ENCODE peak calls at places on chromosomes 4 and X, in six cellular contexts. S is CD8-positive, alpha-beta T cell; F is Panc1; U is caudate nucleus; C is ovary; P is cardiac muscle cell. D is an unnamed sample.

GRCh38 chr4:155759372-155760252 is 791 bp downstream of the GUCY1B1 start:
- DNase-seq in C (peak), S (no peak), P (peak), F (no peak), U (no peak), D (no peak)

GRCh38 chr4:94307231-94307840 is 35.3 kb downstream of the HPGDS start:
- DNase-seq in P (peak), U (no peak), S (no peak), C (no peak), F (no peak), D (no peak)

GRCh38 chrX:124388562-124388961 is 42.2 kb downstream of the SH2D1A start:
- DNase-seq in F (peak), S (peak), P (peak), U (no peak), C (peak), D (peak)

GRCh38 chr4:117420966-117421365 is 335.6 kb upstream of the TRAM1L1 start:
- DNase-seq in C (no peak), S (no peak), U (no peak), P (no peak), F (no peak), D (no peak)

GRCh38 chr4:71389149-71389840 is 50.5 kb downstream of the SLC4A4 start:
- DNase-seq in F (no peak), C (no peak), S (no peak), P (no peak), U (no peak), D (peak)

GRCh38 chr4:152972821-152973613 is 36.9 kb downstream of the FHDC1 start:
- DNase-seq in P (no peak), F (no peak), U (no peak), S (no peak), C (peak), D (no peak)

GRCh38 chr4:140711910-140712309 is 44.3 kb downstream of the TBC1D9 start:
- DNase-seq in U (no peak), S (no peak), C (no peak), P (no peak), F (no peak), D (no peak)

GRCh38 chr4:164379694-164380093 is 374.2 kb upstream of the SMIM31 start:
- DNase-seq in F (no peak), U (no peak), C (no peak), P (no peak), S (no peak), D (no peak)

GRCh38 chrX:118347131-118347530 is 1.2 kb downstream of the WDR44 start:
- DNase-seq in F (no peak), P (peak), C (no peak), S (no peak), U (no peak), D (no peak)

GRCh38 chrX:9456250-9457074 is 8.4 kb upstream of the TBL1X start:
- DNase-seq in C (no peak), F (no peak), U (no peak), P (no peak), S (no peak), D (no peak)

GRCh38 chr4:87559090-87559837 is 30.1 kb upstream of the SPARCL1 start:
- DNase-seq in C (no peak), P (peak), S (peak), F (no peak), U (no peak), D (no peak)

GRCh38 chrX:19865567-19866363 is 21.6 kb downstream of the SH3KBP1 start:
- DNase-seq in F (no peak), U (no peak), S (no peak), P (no peak), C (no peak), D (no peak)

GRCh38 chrX:40095588-40096394 is 2.0 kb downstream of the BCOR start:
- DNase-seq in S (no peak), F (no peak), C (peak), U (no peak), P (no peak), D (peak)

GRCh38 chrX:131081772-131082755 is 23.9 kb downstream of the ARHGAP36 start:
- DNase-seq in P (no peak), S (no peak), C (no peak), U (no peak), F (no peak), D (no peak)

GRCh38 chrX:72498782-72499181 is 73.9 kb downstream of the HDAC8 start:
- DNase-seq in C (no peak), P (no peak), F (no peak), S (no peak), U (no peak), D (no peak)

GRCh38 chr4:79249879-79250503 is 75.9 kb downstream of the NAA11 start:
- DNase-seq in P (no peak), S (no peak), C (no peak), U (no peak), F (no peak), D (no peak)

GRCh38 chrX:56802921-56803848 is 74.1 kb downstream of the NBDY start:
- DNase-seq in U (peak), P (peak), S (peak), F (peak), C (peak), D (peak)

GRCh38 chr4:127881565-127881869 is 824 bp downstream of the PLK4 start:
- DNase-seq in C (no peak), F (no peak), P (no peak), S (no peak), U (no peak), D (no peak)

GRCh38 chrX:17005712-17006372 is 59.4 kb downstream of the REPS2 start:
- DNase-seq in P (no peak), F (no peak), S (no peak), U (no peak), C (no peak), D (no peak)

GRCh38 chr4:176321589-176321988 is 1.8 kb downstream of the SPCS3 start:
- DNase-seq in P (no peak), S (no peak), U (no peak), C (no peak), F (no peak), D (no peak)
- H3K27ac ChIP-seq in P (no peak), S (no peak), U (no peak), C (no peak), F (peak), D (no peak)

DNA sequence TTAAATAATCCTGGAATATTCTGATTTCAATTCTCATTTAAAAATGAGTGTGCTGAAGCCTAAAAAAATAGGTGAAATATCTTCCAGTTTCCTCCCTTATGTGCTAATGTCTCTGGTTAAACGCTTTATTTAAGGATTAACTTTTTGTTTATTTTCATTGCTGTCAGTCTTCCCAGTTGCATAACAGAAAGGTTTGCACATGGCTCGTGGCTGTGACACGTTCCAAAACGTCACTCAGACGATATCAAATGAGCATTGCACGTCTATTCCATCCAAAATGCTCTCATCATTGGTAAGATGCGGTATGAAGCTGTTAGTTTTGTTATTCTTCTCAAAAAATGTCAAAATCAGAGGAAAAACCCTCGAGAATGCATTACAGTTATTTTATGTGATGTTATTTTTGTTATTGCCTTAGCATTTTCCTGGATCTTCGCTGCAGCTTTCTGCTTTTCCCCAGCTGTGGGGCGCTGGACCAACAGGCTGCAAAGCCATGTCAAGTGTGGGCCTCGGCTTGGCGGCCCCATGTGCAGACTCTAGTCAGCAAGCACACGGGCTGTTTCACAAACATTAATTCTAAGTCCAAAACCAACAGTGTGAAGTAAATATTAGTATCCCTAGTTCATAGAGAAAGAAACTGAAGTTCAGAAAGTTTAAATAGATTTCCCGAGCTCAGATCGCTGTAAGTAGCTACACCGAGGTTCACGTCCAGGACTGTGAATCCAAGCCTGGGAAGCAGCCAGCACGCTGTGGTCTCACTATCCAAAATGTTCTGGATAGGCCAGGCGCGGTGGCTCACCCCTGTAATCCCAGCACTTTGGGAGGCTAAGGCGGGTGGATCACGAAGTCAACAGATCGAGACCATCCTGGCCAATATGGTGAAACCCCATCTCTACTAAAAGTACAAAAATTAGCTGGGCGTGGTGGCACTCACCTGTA is 793.4 kb upstream of the FRG1 start:
- DNase-seq in U (no peak), F (no peak), P (no peak), C (no peak), S (no peak), D (no peak)
- H3K27ac ChIP-seq in U (no peak), F (no peak), P (no peak), C (no peak), S (no peak), D (no peak)

GRCh38 chr4:15717126-15717525 is 14.3 kb downstream of the BST1 start:
- DNase-seq in U (no peak), P (no peak), C (no peak), S (no peak), F (no peak), D (no peak)
- H3K27ac ChIP-seq in U (no peak), P (no peak), C (no peak), S (no peak), F (no peak), D (no peak)

DNA sequence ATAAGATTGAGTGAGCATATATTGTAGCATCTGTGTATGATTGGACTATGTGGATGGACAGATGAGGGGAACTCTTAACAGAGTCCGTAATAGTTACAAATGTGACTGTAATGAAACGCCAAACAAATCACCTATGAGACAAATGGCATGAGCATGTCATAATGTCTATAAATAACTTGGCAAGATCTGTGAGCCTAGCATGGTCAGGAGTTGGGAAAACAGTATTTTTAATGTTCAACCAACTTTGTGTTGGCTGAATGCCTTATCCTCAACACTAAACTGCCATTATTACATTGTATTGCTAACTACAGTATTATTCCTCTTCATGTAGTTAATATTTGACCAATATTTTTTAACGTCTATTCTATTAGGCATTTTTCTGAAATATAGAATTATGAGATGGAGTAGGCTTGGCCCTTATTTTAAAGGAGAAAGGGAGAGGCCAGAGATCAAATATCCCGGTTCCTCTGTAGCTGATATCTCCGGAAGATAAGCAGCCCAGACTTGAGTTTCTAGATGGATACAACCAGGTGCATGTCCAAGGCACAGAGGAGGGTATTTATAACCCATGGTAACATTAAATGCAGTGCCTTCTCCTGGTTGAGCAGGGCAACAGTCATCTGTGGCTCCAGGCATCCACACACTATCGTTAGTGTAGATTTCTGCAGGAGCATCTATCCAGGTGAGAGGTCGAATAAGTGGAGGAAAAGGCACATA is 32.7 kb downstream of the PF4 start:
- DNase-seq in U (no peak), C (no peak), P (no peak), S (no peak), F (no peak), D (no peak)
- H3K27ac ChIP-seq in U (no peak), C (no peak), P (no peak), S (no peak), F (no peak), D (no peak)

GRCh38 chrX:120485562-120486520 is 16.7 kb upstream of the LAMP2 start:
- DNase-seq in C (peak), F (peak), U (peak), S (peak), P (peak), D (peak)
- H3K27ac ChIP-seq in C (no peak), F (peak), U (peak), S (peak), P (peak), D (peak)

DNA sequence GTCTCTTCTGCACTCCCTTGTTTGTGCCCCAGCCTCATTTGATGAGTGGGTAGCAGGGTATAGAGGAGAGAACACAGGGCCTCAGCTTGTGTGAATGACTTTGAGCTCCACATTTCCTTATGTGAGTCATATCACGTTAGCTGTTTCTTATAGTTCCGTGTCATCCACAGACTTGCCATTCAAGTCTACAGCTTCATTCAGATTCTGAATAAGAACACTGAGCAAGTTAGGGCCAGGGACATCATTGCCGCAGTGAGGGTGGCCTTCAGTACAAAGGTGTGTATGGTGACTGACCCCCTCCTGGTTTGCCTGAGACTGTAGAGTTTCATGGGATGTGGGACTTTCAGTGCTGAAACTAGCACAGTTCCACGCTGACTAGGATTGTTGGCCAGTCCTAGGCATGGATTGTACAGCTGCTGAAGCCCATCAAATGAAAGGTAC is 23.6 kb downstream of the KLF3 start:
- DNase-seq in F (no peak), U (no peak), C (no peak), S (no peak), P (no peak), D (no peak)
- H3K27ac ChIP-seq in F (no peak), U (no peak), C (no peak), S (no peak), P (no peak), D (peak)